ENCODE peak calls at places on chromosomes 6 and 20, in seven cellular contexts. One of them, this sample, is unnamed.

GRCh38 chr20:5095931-5096330 is 23.8 kb downstream of the PCNA start:
- DNase-seq in left ventricle myocardium inferior: no peak
- DNase-seq in kidney: no peak
- DNase-seq in brain microvascular endothelial cell: no peak
- DNase-seq in MM.1S: no peak
- DNase-seq in cardiac fibroblast: no peak
- DNase-seq in astrocyte of the cerebellum: no peak
- DNase-seq in this sample: no peak

GRCh38 chr6:137291441-137291840 is 72.3 kb upstream of the IFNGR1 start:
- DNase-seq in brain microvascular endothelial cell: peak
- DNase-seq in MM.1S: no peak
- DNase-seq in astrocyte of the cerebellum: peak
- DNase-seq in left ventricle myocardium inferior: peak
- DNase-seq in cardiac fibroblast: peak
- DNase-seq in kidney: no peak
- DNase-seq in this sample: no peak

GRCh38 chr6:163728442-163729126 is 314.1 kb downstream of the QKI start:
- DNase-seq in cardiac fibroblast: no peak
- DNase-seq in kidney: no peak
- DNase-seq in brain microvascular endothelial cell: no peak
- DNase-seq in MM.1S: no peak
- DNase-seq in astrocyte of the cerebellum: no peak
- DNase-seq in left ventricle myocardium inferior: no peak
- DNase-seq in this sample: no peak

GRCh38 chr6:34249469-34250370 is 914 bp upstream of the SMIM29 start:
- DNase-seq in cardiac fibroblast: no peak
- DNase-seq in astrocyte of the cerebellum: no peak
- DNase-seq in left ventricle myocardium inferior: no peak
- DNase-seq in MM.1S: no peak
- DNase-seq in kidney: peak
- DNase-seq in brain microvascular endothelial cell: no peak
- DNase-seq in this sample: no peak

GRCh38 chr6:20751293-20751946 is 217.2 kb downstream of the CDKAL1 start:
- DNase-seq in astrocyte of the cerebellum: no peak
- DNase-seq in MM.1S: no peak
- DNase-seq in cardiac fibroblast: no peak
- DNase-seq in kidney: no peak
- DNase-seq in brain microvascular endothelial cell: no peak
- DNase-seq in left ventricle myocardium inferior: no peak
- DNase-seq in this sample: no peak

GRCh38 chr6:134351615-134352474 is 33.9 kb upstream of the SGK1 start:
- DNase-seq in kidney: no peak
- DNase-seq in left ventricle myocardium inferior: no peak
- DNase-seq in brain microvascular endothelial cell: no peak
- DNase-seq in cardiac fibroblast: no peak
- DNase-seq in MM.1S: peak
- DNase-seq in astrocyte of the cerebellum: no peak
- DNase-seq in this sample: no peak

GRCh38 chr6:154229796-154230195 is 126.8 kb downstream of the IPCEF1 start:
- DNase-seq in astrocyte of the cerebellum: no peak
- DNase-seq in MM.1S: no peak
- DNase-seq in cardiac fibroblast: no peak
- DNase-seq in kidney: no peak
- DNase-seq in left ventricle myocardium inferior: no peak
- DNase-seq in brain microvascular endothelial cell: no peak
- DNase-seq in this sample: no peak

GRCh38 chr6:19297880-19298279 is 539.3 kb upstream of the ID4 start:
- DNase-seq in kidney: no peak
- DNase-seq in brain microvascular endothelial cell: no peak
- DNase-seq in astrocyte of the cerebellum: no peak
- DNase-seq in left ventricle myocardium inferior: no peak
- DNase-seq in cardiac fibroblast: no peak
- DNase-seq in MM.1S: no peak
- DNase-seq in this sample: no peak

GRCh38 chr20:61252601-61253263 is 671 bp downstream of the CDH4 start:
- DNase-seq in brain microvascular endothelial cell: no peak
- DNase-seq in left ventricle myocardium inferior: no peak
- DNase-seq in MM.1S: no peak
- DNase-seq in kidney: no peak
- DNase-seq in cardiac fibroblast: peak
- DNase-seq in astrocyte of the cerebellum: no peak
- DNase-seq in this sample: no peak

GRCh38 chr6:37435816-37436215 is 2.8 kb downstream of the CMTR1 start:
- DNase-seq in cardiac fibroblast: no peak
- DNase-seq in brain microvascular endothelial cell: no peak
- DNase-seq in left ventricle myocardium inferior: no peak
- DNase-seq in MM.1S: no peak
- DNase-seq in astrocyte of the cerebellum: no peak
- DNase-seq in kidney: no peak
- DNase-seq in this sample: no peak

GRCh38 chr6:152458648-152459047 is 178.5 kb downstream of the SYNE1 start:
- DNase-seq in MM.1S: no peak
- DNase-seq in kidney: no peak
- DNase-seq in brain microvascular endothelial cell: peak
- DNase-seq in astrocyte of the cerebellum: no peak
- DNase-seq in left ventricle myocardium inferior: no peak
- DNase-seq in cardiac fibroblast: peak
- DNase-seq in this sample: no peak

GRCh38 chr6:101226677-101227135 is 166.8 kb upstream of the GRIK2 start:
- DNase-seq in left ventricle myocardium inferior: no peak
- DNase-seq in kidney: peak
- DNase-seq in astrocyte of the cerebellum: no peak
- DNase-seq in cardiac fibroblast: peak
- DNase-seq in MM.1S: peak
- DNase-seq in brain microvascular endothelial cell: peak
- DNase-seq in this sample: no peak

GRCh38 chr6:1346556-1347186 is 34.8 kb downstream of the FOXQ1 start:
- DNase-seq in brain microvascular endothelial cell: no peak
- DNase-seq in cardiac fibroblast: no peak
- DNase-seq in left ventricle myocardium inferior: no peak
- DNase-seq in astrocyte of the cerebellum: peak
- DNase-seq in MM.1S: no peak
- DNase-seq in kidney: no peak
- DNase-seq in this sample: no peak

GRCh38 chr6:111173341-111173740 is 86.0 kb downstream of the SLC16A10 start:
- DNase-seq in kidney: no peak
- DNase-seq in brain microvascular endothelial cell: no peak
- DNase-seq in left ventricle myocardium inferior: no peak
- DNase-seq in astrocyte of the cerebellum: no peak
- DNase-seq in cardiac fibroblast: no peak
- DNase-seq in MM.1S: no peak
- DNase-seq in this sample: no peak

GRCh38 chr6:47934023-47934422 is 152.2 kb downstream of the OPN5 start:
- DNase-seq in MM.1S: no peak
- DNase-seq in cardiac fibroblast: no peak
- DNase-seq in kidney: no peak
- DNase-seq in left ventricle myocardium inferior: peak
- DNase-seq in brain microvascular endothelial cell: no peak
- DNase-seq in astrocyte of the cerebellum: no peak
- DNase-seq in this sample: no peak

GRCh38 chr6:136792066-136792944 is at the start of gene MAP3K5:
- DNase-seq in MM.1S: peak
- DNase-seq in left ventricle myocardium inferior: peak
- DNase-seq in astrocyte of the cerebellum: no peak
- DNase-seq in kidney: peak
- DNase-seq in brain microvascular endothelial cell: peak
- DNase-seq in cardiac fibroblast: peak
- DNase-seq in this sample: peak

GRCh38 chr20:44166477-44166876 is 20.5 kb downstream of the JPH2 start:
- DNase-seq in MM.1S: no peak
- DNase-seq in left ventricle myocardium inferior: peak
- DNase-seq in brain microvascular endothelial cell: no peak
- DNase-seq in astrocyte of the cerebellum: no peak
- DNase-seq in cardiac fibroblast: no peak
- DNase-seq in kidney: no peak
- DNase-seq in this sample: no peak

GRCh38 chr20:17471606-17472187 is 59.5 kb downstream of the BFSP1 start:
- DNase-seq in brain microvascular endothelial cell: no peak
- DNase-seq in left ventricle myocardium inferior: no peak
- DNase-seq in kidney: no peak
- DNase-seq in cardiac fibroblast: no peak
- DNase-seq in astrocyte of the cerebellum: no peak
- DNase-seq in MM.1S: no peak
- DNase-seq in this sample: no peak

GRCh38 chr20:19308151-19308550 is 95.7 kb downstream of the SLC24A3 start:
- DNase-seq in brain microvascular endothelial cell: no peak
- DNase-seq in astrocyte of the cerebellum: no peak
- DNase-seq in kidney: no peak
- DNase-seq in left ventricle myocardium inferior: no peak
- DNase-seq in MM.1S: no peak
- DNase-seq in cardiac fibroblast: no peak
- DNase-seq in this sample: no peak

GRCh38 chr20:1173698-1174097 is 11.1 kb downstream of the TMEM74B start:
- DNase-seq in astrocyte of the cerebellum: no peak
- DNase-seq in kidney: no peak
- DNase-seq in left ventricle myocardium inferior: no peak
- DNase-seq in MM.1S: no peak
- DNase-seq in cardiac fibroblast: no peak
- DNase-seq in brain microvascular endothelial cell: no peak
- DNase-seq in this sample: no peak

DNA sequence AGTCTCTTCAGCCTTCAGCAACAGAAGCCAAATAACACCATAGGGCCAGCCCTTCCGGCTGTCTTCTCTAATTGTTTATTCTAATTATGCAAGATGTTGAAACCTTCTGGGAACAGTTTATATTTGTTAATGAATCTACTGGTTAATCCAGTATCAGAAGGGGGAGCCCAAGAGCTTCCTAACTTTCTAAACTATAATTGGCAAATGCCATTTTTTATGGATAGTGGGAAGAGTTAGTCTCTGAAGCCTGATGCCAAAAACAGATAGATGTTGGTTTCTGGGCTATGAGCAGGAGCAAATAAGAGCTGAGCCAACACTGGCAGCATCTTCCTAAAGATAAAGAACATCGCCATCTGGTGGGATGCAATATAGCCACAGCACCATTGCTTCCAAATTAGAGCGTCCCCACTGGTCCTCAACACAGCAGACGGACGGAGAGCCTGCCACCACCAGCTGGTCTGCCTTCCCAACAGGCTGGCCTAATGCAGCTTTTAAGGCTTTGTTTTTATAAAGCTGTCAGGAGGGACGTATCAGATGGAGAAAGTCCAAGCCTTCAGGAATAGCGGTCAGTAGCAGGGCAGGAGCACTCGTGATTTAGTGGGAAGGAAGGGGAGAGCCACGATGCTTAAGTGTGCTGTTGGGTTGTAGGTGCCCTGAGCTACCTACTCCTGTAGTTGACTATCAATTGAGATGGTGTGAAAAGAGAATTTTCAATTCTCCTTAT is 118.8 kb downstream of the RALGAPA2 start:
- DNase-seq in MM.1S: peak
- DNase-seq in cardiac fibroblast: peak
- DNase-seq in astrocyte of the cerebellum: no peak
- DNase-seq in kidney: no peak
- DNase-seq in left ventricle myocardium inferior: no peak
- DNase-seq in brain microvascular endothelial cell: peak
- DNase-seq in this sample: no peak
- TF ChIP-seq CTCF in MM.1S: peak
- TF ChIP-seq CTCF in cardiac fibroblast: peak
- TF ChIP-seq CTCF in astrocyte of the cerebellum: peak
- TF ChIP-seq CTCF in kidney: peak
- TF ChIP-seq CTCF in left ventricle myocardium inferior: peak
- TF ChIP-seq CTCF in brain microvascular endothelial cell: peak
- TF ChIP-seq CTCF in this sample: no peak

DNA sequence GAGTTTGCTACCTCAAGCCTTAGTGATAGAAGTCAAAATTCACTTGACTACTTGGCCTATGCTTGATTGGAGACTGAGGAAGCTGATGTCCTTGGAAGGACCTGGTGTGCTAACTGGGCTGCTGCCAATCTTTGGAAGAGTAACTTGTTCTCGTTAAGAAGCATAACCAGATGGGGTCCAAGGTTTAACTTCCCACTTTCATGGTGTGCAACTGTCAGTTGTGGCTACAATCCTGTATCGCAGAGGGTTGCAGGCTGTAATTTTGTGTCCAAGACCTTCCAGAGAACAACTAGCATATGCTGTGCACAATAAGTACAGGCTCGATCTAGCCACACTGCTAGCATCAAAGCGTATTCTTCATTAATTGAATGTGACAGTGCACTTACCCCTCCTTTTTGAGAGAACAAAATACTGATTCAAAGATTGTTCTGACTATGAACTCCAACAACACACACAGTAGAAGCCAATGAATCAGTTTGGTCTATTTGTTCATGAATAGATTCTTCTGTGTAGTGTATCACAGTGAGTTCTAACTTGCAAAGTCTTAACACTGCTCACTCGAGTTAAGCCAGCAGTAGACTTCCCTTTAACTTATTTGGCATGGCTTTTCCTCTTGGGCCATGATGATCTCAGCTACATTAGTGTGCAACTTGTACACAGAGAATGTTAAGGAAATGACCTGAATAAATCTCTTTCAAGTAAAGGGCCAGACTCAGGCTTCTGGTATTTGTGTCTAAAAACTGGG is 15.8 kb upstream of the PLCB1 start:
- DNase-seq in brain microvascular endothelial cell: no peak
- DNase-seq in kidney: no peak
- DNase-seq in left ventricle myocardium inferior: no peak
- DNase-seq in cardiac fibroblast: peak
- DNase-seq in MM.1S: no peak
- DNase-seq in astrocyte of the cerebellum: no peak
- DNase-seq in this sample: no peak
- TF ChIP-seq CTCF in brain microvascular endothelial cell: no peak
- TF ChIP-seq CTCF in kidney: no peak
- TF ChIP-seq CTCF in left ventricle myocardium inferior: no peak
- TF ChIP-seq CTCF in cardiac fibroblast: no peak
- TF ChIP-seq CTCF in MM.1S: no peak
- TF ChIP-seq CTCF in astrocyte of the cerebellum: no peak
- TF ChIP-seq CTCF in this sample: no peak

GRCh38 chr6:85756982-85757381 is 114.3 kb upstream of the SYNCRIP start:
- DNase-seq in astrocyte of the cerebellum: peak
- DNase-seq in MM.1S: peak
- DNase-seq in left ventricle myocardium inferior: no peak
- DNase-seq in kidney: no peak
- DNase-seq in brain microvascular endothelial cell: peak
- DNase-seq in cardiac fibroblast: peak
- DNase-seq in this sample: no peak
- TF ChIP-seq CTCF in astrocyte of the cerebellum: peak
- TF ChIP-seq CTCF in MM.1S: peak
- TF ChIP-seq CTCF in left ventricle myocardium inferior: peak
- TF ChIP-seq CTCF in kidney: peak
- TF ChIP-seq CTCF in brain microvascular endothelial cell: peak
- TF ChIP-seq CTCF in cardiac fibroblast: peak
- TF ChIP-seq CTCF in this sample: peak

DNA sequence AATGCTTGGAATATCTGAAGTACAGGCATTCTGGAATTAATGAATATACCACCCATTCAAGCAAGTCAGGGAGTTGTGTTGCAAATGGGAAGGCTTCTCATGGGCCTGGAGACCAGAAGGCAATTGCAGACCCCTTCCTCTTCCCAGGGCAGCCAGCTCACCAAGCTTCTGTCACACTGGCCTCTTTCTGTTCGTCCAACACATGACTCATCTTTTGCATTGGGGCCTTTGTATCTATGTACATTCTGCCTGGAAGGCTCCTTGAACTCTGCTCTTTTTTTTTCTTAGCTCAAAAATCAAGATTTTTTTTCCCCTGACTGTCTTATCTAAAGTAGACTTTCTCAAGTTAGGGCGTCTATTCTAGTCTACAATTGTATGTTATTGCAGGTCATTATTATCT is 132.9 kb upstream of the MYLIP start:
- DNase-seq in astrocyte of the cerebellum: no peak
- DNase-seq in MM.1S: no peak
- DNase-seq in cardiac fibroblast: peak
- DNase-seq in kidney: no peak
- DNase-seq in left ventricle myocardium inferior: no peak
- DNase-seq in brain microvascular endothelial cell: peak
- DNase-seq in this sample: no peak
- TF ChIP-seq CTCF in astrocyte of the cerebellum: no peak
- TF ChIP-seq CTCF in MM.1S: no peak
- TF ChIP-seq CTCF in cardiac fibroblast: no peak
- TF ChIP-seq CTCF in kidney: no peak
- TF ChIP-seq CTCF in left ventricle myocardium inferior: no peak
- TF ChIP-seq CTCF in brain microvascular endothelial cell: no peak
- TF ChIP-seq CTCF in this sample: no peak

This sample was measured in mesothelial cell of epicardium.